ENCODE peak calls at places on chromosome X, in four cellular contexts. T, O, U and N are unnamed samples.

GRCh38 chrX:122187065-122187464 is 997.0 kb upstream of the GRIA3 start:
- DNase-seq in T (no peak), O (no peak), U (no peak), N (no peak)

GRCh38 chrX:140764401-140764919 is 54.9 kb downstream of the LINC00632 start:
- DNase-seq in T (peak; percentile 22), O (no peak), U (no peak), N (no peak)

GRCh38 chrX:46922601-46923000 is 10.4 kb downstream of the JADE3 start:
- DNase-seq in T (no peak), O (no peak), U (no peak), N (no peak)

GRCh38 chrX:10929747-10930146 is 181.4 kb upstream of the HCCS start:
- DNase-seq in T (no peak), O (no peak), U (no peak), N (no peak)

GRCh38 chrX:42119076-42119475 is 195.7 kb upstream of the CASK start:
- DNase-seq in T (no peak), O (no peak), U (peak; percentile 81), N (no peak)

GRCh38 chrX:71095971-71096701 is 485 bp downstream of the FOXO4 start:
- DNase-seq in T (peak; percentile 43), O (peak; percentile 77), U (no peak), N (no peak)

GRCh38 chrX:44828008-44828605 is 15.7 kb upstream of the DUSP21 start:
- DNase-seq in T (no peak), O (no peak), U (no peak), N (no peak)

GRCh38 chrX:102651242-102651967 is at the start of gene GPRASP1:
- DNase-seq in T (peak; percentile 72), O (no peak), U (no peak), N (no peak)

GRCh38 chrX:17521871-17522693 is 147.1 kb downstream of the NHS start:
- DNase-seq in T (peak; percentile 62), O (peak; percentile 8), U (no peak), N (no peak)

GRCh38 chrX:77493677-77494553 is 46.7 kb downstream of the FGF16 start:
- DNase-seq in T (no peak), O (peak; percentile 9), U (peak; percentile 7), N (no peak)

GRCh38 chrX:276588-277171 is 4.5 kb upstream of the PLCXD1 start:
- DNase-seq in T (peak; percentile 62), O (peak; percentile 46), U (no peak), N (no peak)

GRCh38 chrX:68945603-68946228 is 116.9 kb downstream of the EFNB1 start:
- DNase-seq in T (no peak), O (peak; percentile 39), U (no peak), N (no peak)

GRCh38 chrX:367349-367748 is 19.4 kb downstream of the PPP2R3B start:
- DNase-seq in T (no peak), O (no peak), U (no peak), N (no peak)

GRCh38 chrX:66914082-66914481 is 275.2 kb upstream of the EDA2R start:
- DNase-seq in T (no peak), O (no peak), U (peak; percentile 0), N (no peak)

GRCh38 chrX:106899841-106900240 is 3.3 kb downstream of the RIPPLY1 start:
- DNase-seq in T (no peak), O (no peak), U (no peak), N (no peak)

GRCh38 chrX:96924581-96924980 is 40.9 kb downstream of the RPA4 start:
- DNase-seq in T (no peak), O (no peak), U (no peak), N (no peak)
- TF ChIP-seq MXI1 in T (no peak), O (no peak), U (no peak), N (no peak)

DNA sequence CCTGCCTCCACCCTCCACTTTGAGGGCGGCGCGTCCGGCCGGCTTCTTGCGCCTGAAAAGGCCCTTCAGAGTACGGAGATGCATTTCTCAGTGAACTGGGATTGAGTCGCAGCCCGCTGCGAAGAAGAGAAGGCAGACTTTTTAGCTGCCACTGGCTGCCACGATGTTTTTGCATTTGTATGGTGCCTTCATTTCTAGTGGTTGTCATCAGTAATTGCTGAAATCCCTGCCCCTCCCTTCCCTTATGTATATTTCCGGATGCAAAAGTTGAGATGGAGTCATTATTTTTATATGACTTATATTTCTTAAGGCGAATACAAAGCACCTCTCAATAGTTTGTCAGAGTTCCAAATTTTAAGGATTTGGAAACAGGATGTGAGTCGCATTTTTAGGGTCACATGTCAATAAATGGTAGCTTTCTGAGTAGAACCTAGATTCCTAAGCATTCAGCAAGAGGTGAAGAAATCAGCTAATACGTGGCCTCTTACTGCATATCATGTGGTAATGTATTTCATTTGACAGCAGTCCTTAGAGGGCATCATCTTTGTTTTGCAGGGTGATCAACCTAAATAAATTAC is 652 bp downstream of the ATP6AP2 start:
- DNase-seq in T (no peak), O (no peak), U (no peak), N (no peak)
- TF ChIP-seq NFIC in T (no peak), O (no peak), U (no peak), N (no peak)

DNA sequence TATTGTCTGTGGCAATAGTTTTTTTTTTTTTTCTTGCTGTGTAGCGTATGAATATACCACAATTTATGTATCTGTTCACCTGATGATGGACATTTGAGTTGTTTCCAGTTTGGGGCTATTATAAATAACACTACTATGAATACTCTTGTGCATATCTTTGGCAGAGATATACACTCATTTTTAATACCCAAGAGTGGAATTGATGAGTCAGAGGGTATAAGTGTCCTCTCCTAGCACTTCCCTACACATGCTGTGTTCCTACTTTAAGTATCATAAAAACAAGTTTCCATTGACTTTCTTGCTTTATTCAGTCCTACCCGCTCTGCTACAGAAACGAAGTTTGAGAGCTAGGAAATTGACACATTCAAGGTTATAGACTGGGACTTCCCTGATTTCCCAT is 39.8 kb downstream of the XIAP start:
- DNase-seq in T (no peak), O (no peak), U (no peak), N (no peak)
- TF ChIP-seq MXI1 in T (no peak), O (no peak), U (no peak), N (no peak)

DNA sequence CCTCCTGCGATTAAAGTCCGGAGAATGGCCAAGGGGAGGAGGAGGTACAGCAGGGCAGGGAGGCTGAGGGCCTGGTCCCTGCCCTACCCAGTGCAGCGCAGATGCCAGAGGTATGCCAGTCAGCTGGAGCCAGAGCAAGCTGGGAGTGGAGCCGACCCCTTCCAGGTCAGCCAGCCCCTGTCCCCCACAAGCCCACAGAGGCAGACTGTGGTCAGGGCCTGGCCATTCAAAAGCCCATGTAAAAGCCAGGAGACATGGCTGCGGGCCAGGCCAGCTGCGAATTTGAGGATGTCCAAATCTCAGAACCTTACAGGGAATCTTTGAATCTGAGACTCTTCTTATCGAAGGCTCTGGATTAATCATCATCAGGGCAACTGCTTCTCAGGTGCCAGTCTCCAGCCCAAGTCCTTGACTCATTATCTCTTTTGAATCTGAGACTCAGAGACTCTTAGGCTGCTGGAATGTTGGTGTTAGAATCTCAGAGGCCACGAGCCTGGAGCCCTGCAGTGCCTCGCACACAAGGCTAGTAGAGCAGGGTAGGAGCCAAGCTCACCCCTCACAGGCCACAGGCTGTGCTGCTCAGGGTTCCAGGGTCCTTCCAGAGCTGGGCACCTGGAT is 572 bp downstream of the IQSEC2 start:
- DNase-seq in T (no peak), O (no peak), U (no peak), N (no peak)
- TF ChIP-seq NFIC in T (peak; percentile 49), O (no peak), U (no peak), N (no peak)

GRCh38 chrX:136879001-136879667 is 1.4 kb downstream of the RBMX start:
- DNase-seq in T (no peak), O (no peak), U (no peak), N (no peak)
- TF ChIP-seq MXI1 in T (no peak), O (no peak), U (no peak), N (no peak)